ENCODE peak calls at places on chromosomes 6 and 20, in seven cellular contexts. Y is fibroblast of lung, D is GM23248, L is neural progenitor cell, E is IMR-90, G is astrocyte, X is K562. C is an unnamed sample. For H3K4me1, the result is how much of the 10 kb centered on the place peaks cover.

GRCh38 chr20:31675828-31676533 is 38.3 kb downstream of the COX4I2 start:
- DNase-seq in D (peak), G (peak), E (peak), L (no peak), Y (peak), X (peak), C (peak)

GRCh38 chr20:48905322-48905647 is 16.2 kb upstream of the ARFGEF2 start:
- DNase-seq in D (no peak), G (no peak), X (no peak), Y (no peak), E (no peak), L (no peak), C (no peak)

GRCh38 chr20:40966516-40967185 is 62.0 kb upstream of the TOP1 start:
- DNase-seq in D (no peak), E (no peak), X (no peak), Y (no peak), L (no peak), G (no peak), C (no peak)

GRCh38 chr20:63782051-63782471 is 42.5 kb downstream of the SLC2A4RG start:
- DNase-seq in Y (no peak), D (no peak), X (no peak), L (no peak), G (no peak), E (no peak), C (peak)

GRCh38 chr20:50027611-50028105 is 44.9 kb downstream of the SNAI1 start:
- DNase-seq in X (no peak), D (peak), E (peak), G (peak), Y (peak), L (no peak), C (no peak)

GRCh38 chr6:130473886-130474285 is 108.1 kb downstream of the TMEM200A start:
- DNase-seq in D (peak), L (no peak), Y (peak), G (peak), X (no peak), E (peak), C (no peak)

GRCh38 chr6:159943101-159943632 is 25.7 kb upstream of the IGF2R start:
- DNase-seq in X (no peak), L (no peak), Y (peak), D (peak), E (peak), G (peak), C (no peak)

GRCh38 chr6:122615409-122615808 is 5.2 kb downstream of the PKIB start:
- DNase-seq in E (no peak), L (no peak), G (no peak), Y (no peak), X (no peak), D (no peak), C (no peak)

GRCh38 chr20:19673575-19673974 is 84.5 kb upstream of the RIN2 start:
- DNase-seq in D (peak), L (no peak), G (no peak), X (no peak), E (no peak), Y (no peak), C (no peak)

GRCh38 chr6:163391983-163392382 is 22.5 kb upstream of the QKI start:
- DNase-seq in X (no peak), Y (peak), L (no peak), E (no peak), D (peak), G (no peak), C (no peak)

GRCh38 chr6:43768983-43769525 is 957 bp upstream of the VEGFA start:
- DNase-seq in L (peak), X (no peak), Y (peak), G (peak), D (peak), E (peak), C (no peak)

GRCh38 chr6:46392294-46392693 is 99.0 kb downstream of the RCAN2 start:
- DNase-seq in E (no peak), D (no peak), L (no peak), X (no peak), Y (no peak), G (no peak), C (no peak)

GRCh38 chr6:76708641-76709331 is 636.3 kb upstream of the IMPG1 start:
- DNase-seq in X (no peak), D (peak), L (no peak), G (no peak), Y (no peak), E (no peak), C (no peak)

GRCh38 chr6:1596088-1596852 is 13.4 kb upstream of the FOXC1 start:
- DNase-seq in Y (no peak), X (peak), D (peak), G (no peak), L (peak), E (peak), C (peak)

GRCh38 chr20:5168582-5169396 is 42.0 kb downstream of the CDS2 start:
- DNase-seq in G (peak), X (no peak), L (no peak), Y (peak), E (peak), D (peak), C (no peak)

GRCh38 chr6:132931937-132932336 is 117.6 kb downstream of the RPS12 start:
- DNase-seq in L (peak), X (no peak), G (peak), D (peak), E (peak), Y (peak), C (no peak)

GRCh38 chr20:49399329-49399728 is 83.1 kb downstream of the KCNB1 start:
- DNase-seq in E (peak), X (no peak), G (no peak), D (peak), Y (peak), L (no peak), C (no peak)

GRCh38 chr6:11163932-11164331 is 52.4 kb upstream of the ERVFRD-1 start:
- DNase-seq in G (no peak), X (no peak), L (no peak), E (no peak), D (no peak), Y (no peak), C (no peak)

GRCh38 chr6:142871910-142872331 is 73.1 kb downstream of the HIVEP2 start:
- DNase-seq in Y (peak), E (peak), X (no peak), D (peak), L (no peak), G (peak), C (peak)
- H3K9ac ChIP-seq in Y (no peak), E (no peak), X (no peak), D (peak), L (no peak), G (peak), C (no peak)

GRCh38 chr20:45288376-45288775 is 18.3 kb upstream of the RBPJL start:
- DNase-seq in L (no peak), D (no peak), G (no peak), X (no peak), E (no peak), Y (no peak), C (no peak)

GRCh38 chr20:45290677-45291355 is 15.8 kb upstream of the RBPJL start:
- DNase-seq in D (peak), E (peak), L (peak), Y (peak), X (peak), G (peak), C (peak)

GRCh38 chr20:45289942-45290676 is 16.5 kb upstream of the RBPJL start:
- DNase-seq in E (no peak), L (no peak), X (no peak), Y (no peak), D (no peak), G (no peak), C (no peak)

GRCh38 chr20:45291526-45291925 is 15.1 kb upstream of the RBPJL start:
- DNase-seq in D (no peak), E (no peak), G (no peak), X (no peak), L (no peak), Y (no peak), C (no peak)

GRCh38 chr20:45288860-45289259 is 17.8 kb upstream of the RBPJL start:
- DNase-seq in G (no peak), E (no peak), Y (no peak), L (no peak), D (no peak), X (no peak), C (no peak)
- H3K4me2 ChIP-seq in G (no peak), E (no peak), Y (no peak), L (no peak), D (no peak), X (no peak), C (no peak)

GRCh38 chr6:87589693-87590416 is at the start of the genes ORC3 and RARS2:
- DNase-seq in E (peak), Y (peak), D (peak), L (peak), X (peak), G (peak), C (peak)
- H3K4me1 ChIP-seq in E (under half), Y (under half), D (under half), L (under half), X (under half), G (under half), C (under half)

GRCh38 chr6:3775906-3776305 is 24.4 kb upstream of the PXDC1 start:
- DNase-seq in X (no peak), Y (no peak), L (no peak), E (no peak), G (no peak), D (no peak), C (no peak)

GRCh38 chr6:3778701-3779573 is 27.4 kb upstream of the PXDC1 start:
- DNase-seq in X (no peak), D (no peak), L (no peak), G (no peak), E (no peak), Y (no peak), C (no peak)

GRCh38 chr6:3777695-3778461 is 26.4 kb upstream of the PXDC1 start:
- DNase-seq in D (no peak), E (no peak), L (peak), Y (no peak), X (no peak), G (no peak), C (no peak)

GRCh38 chr6:3776881-3777507 is 25.5 kb upstream of the PXDC1 start:
- DNase-seq in L (peak), Y (no peak), D (no peak), E (no peak), G (no peak), X (peak), C (no peak)

DNA sequence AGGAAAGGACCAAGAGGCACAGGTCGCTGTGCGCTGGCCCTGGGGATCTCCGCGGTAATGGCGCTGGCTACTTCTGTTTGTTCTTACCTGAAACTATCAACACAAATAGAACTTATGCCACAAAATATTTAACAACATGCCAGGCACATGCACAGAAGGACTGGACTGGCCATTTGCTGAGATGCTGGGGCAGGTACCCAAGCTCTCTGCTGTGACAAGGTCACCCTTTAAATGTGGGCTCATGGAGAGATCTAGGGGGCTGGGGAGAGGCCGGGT is 28.0 kb upstream of the PXDC1 start:
- DNase-seq in G (no peak), Y (no peak), E (no peak), X (no peak), D (no peak), L (no peak), C (no peak)
- H3K9ac ChIP-seq in G (no peak), Y (no peak), E (no peak), X (no peak), D (no peak), L (no peak), C (no peak)

GRCh38 chr6:27834879-27835549 is 77.2 kb downstream of the OR2B2 start:
- DNase-seq in L (no peak), D (no peak), G (no peak), X (peak), E (no peak), Y (no peak), C (no peak)
- H3K4me2 ChIP-seq in L (peak), D (peak), G (peak), X (peak), E (no peak), Y (no peak), C (peak)